ENCODE peak calls at places on chromosome 11, in eight cellular contexts. J is mammary epithelial cell, Y is lung, R is choroid plexus epithelial cell, X is GM12865, V is right lobe of liver, G is WTC11, P is AG09309. C is an unnamed sample.

GRCh38 chr11:747176-748006 is at the start of gene TALDO1:
- DNase-seq in J (peak), Y (peak), R (peak), X (peak), V (peak), G (peak), P (peak), C (peak)

GRCh38 chr11:68372625-68373024 is 60.2 kb downstream of the LRP5 start:
- DNase-seq in J (no peak), Y (no peak), R (no peak), X (no peak), V (peak), G (no peak), P (no peak), C (no peak)

GRCh38 chr11:76601712-76602111 is 68.8 kb downstream of the LRRC32 start:
- DNase-seq in J (no peak), Y (no peak), R (no peak), X (no peak), V (no peak), G (no peak), P (no peak), C (no peak)

GRCh38 chr11:35292290-35292689 is 127.1 kb downstream of the SLC1A2 start:
- DNase-seq in J (no peak), Y (no peak), R (no peak), X (no peak), V (no peak), G (no peak), P (no peak), C (no peak)

GRCh38 chr11:65295571-65296338 is 18.9 kb upstream of the CDC42EP2 start:
- DNase-seq in J (no peak), Y (no peak), R (no peak), X (no peak), V (no peak), G (no peak), P (no peak), C (no peak)

GRCh38 chr11:64306876-64307622 is 1.7 kb downstream of the ESRRA start:
- DNase-seq in J (no peak), Y (peak), R (no peak), X (peak), V (peak), G (no peak), P (no peak), C (peak)

GRCh38 chr11:1825785-1826451 is 8.9 kb upstream of the SYT8 start:
- DNase-seq in J (no peak), Y (no peak), R (no peak), X (no peak), V (no peak), G (no peak), P (no peak), C (no peak)

GRCh38 chr11:1486054-1486825 is at the start of gene MOB2:
- DNase-seq in J (no peak), Y (no peak), R (peak), X (peak), V (peak), G (peak), P (no peak), C (no peak)

GRCh38 chr11:134235399-134235798 is 10.9 kb downstream of the VPS26B start:
- DNase-seq in J (no peak), Y (no peak), R (no peak), X (no peak), V (peak), G (no peak), P (no peak), C (no peak)

GRCh38 chr11:58965246-58965985 is 26.1 kb downstream of the GLYATL1 start:
- DNase-seq in J (peak), Y (no peak), R (no peak), X (no peak), V (no peak), G (no peak), P (peak), C (no peak)

GRCh38 chr11:69588270-69588669 is 52.7 kb upstream of the CCND1 start:
- DNase-seq in J (peak), Y (no peak), R (peak), X (no peak), V (no peak), G (no peak), P (peak), C (peak)
- TF ChIP-seq CTCF in J (peak), Y (no peak), R (peak), X (no peak), V (no peak), G (no peak), P (peak), C (peak)

GRCh38 chr11:92136792-92137191 is 87.8 kb upstream of the FAT3 start:
- DNase-seq in J (no peak), Y (no peak), R (no peak), X (no peak), V (no peak), G (peak), P (no peak), C (no peak)
- TF ChIP-seq CTCF in J (peak), Y (no peak), R (no peak), X (no peak), V (no peak), G (no peak), P (no peak), C (no peak)

GRCh38 chr11:87316491-87316890 is 278.8 kb downstream of the TMEM135 start:
- DNase-seq in J (no peak), Y (no peak), R (no peak), X (no peak), V (no peak), G (no peak), P (no peak), C (no peak)
- TF ChIP-seq CTCF in J (no peak), Y (no peak), R (no peak), X (no peak), V (no peak), G (no peak), P (no peak), C (no peak)

DNA sequence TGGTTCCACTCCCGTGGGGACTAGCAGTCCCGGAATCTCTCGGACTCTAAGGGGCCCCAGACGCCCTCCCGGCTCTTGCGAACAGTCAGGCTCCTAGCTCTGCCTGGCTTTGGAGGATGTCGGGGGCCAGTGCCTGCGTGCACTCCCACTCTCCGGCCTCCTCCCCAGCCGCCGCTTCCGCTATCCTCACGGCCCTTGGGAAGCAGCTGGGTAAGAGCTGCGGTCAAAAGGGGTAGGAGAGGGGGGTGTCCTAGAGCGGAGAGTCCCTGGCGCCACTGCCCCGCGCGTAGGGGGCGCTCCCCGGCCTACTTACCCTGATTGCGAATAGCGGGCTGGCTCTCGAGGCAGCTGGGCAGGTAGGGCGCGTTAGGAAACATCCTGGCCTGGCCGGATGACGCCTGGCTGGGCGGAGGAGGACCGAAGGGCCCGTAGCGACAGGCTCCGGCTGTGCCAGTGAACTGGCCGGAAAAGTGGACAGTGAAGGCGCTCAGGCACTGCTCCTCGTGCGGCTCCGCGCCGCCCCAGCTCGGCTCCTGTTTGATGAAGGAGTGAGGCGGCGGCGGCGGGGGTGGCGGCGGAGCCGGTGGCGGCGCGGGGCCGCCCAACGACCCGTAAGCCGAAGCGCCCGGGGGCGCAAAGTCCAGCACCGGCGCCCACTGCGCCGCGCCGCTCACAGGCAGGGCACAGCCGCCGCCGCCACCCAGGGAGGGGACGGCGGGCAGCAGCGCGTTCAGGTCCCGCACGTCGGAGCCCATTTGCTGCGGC is 770 bp downstream of the WT1 start:
- DNase-seq in J (no peak), Y (no peak), R (no peak), X (no peak), V (no peak), G (peak), P (no peak), C (no peak)
- TF ChIP-seq CTCF in J (no peak), Y (no peak), R (no peak), X (no peak), V (no peak), G (no peak), P (no peak), C (no peak)

DNA sequence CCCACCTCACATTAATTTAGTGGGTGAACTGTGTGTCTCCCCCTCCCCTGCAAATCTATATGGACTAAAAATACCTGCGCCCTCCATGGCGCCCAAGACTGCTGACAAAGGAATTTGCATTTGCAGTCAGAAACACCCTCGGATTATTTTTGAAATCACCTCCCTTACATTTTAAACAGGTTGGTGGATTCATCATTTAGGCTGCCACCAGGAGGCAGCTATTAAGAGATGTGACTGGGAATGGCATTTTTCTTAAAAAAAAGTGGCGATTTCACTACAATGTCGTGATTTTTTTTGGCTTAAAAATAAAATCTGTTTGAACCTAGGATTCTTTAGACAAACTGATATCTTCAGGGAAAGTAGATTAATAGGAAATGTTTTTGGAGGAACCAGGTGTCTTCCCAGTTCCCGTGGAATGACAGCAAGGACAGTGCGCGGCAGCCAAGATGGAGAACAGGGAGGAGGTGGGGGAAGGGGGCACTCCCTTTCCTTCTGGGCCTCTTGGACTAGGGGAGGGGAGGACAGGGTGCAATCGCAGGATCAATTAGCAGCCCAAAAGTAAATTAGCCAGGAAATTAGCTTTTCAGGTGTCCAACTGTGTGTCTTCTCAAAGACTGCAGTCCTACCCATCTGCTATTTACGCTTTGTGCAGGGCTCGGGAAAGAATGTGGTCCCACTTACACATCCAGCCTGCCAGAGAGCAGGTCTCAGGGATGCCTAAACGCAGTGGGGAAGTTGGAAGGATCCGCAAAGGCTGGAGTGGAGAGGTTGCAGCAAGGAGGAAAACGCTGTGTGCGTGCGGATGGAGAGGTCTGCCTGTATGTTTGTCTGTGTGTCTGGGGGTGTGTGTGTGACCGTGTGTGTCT is 496.4 kb downstream of the NTM start:
- DNase-seq in J (no peak), Y (no peak), R (no peak), X (no peak), V (no peak), G (no peak), P (no peak), C (no peak)
- TF ChIP-seq CTCF in J (peak), Y (no peak), R (peak), X (no peak), V (no peak), G (no peak), P (peak), C (peak)

DNA sequence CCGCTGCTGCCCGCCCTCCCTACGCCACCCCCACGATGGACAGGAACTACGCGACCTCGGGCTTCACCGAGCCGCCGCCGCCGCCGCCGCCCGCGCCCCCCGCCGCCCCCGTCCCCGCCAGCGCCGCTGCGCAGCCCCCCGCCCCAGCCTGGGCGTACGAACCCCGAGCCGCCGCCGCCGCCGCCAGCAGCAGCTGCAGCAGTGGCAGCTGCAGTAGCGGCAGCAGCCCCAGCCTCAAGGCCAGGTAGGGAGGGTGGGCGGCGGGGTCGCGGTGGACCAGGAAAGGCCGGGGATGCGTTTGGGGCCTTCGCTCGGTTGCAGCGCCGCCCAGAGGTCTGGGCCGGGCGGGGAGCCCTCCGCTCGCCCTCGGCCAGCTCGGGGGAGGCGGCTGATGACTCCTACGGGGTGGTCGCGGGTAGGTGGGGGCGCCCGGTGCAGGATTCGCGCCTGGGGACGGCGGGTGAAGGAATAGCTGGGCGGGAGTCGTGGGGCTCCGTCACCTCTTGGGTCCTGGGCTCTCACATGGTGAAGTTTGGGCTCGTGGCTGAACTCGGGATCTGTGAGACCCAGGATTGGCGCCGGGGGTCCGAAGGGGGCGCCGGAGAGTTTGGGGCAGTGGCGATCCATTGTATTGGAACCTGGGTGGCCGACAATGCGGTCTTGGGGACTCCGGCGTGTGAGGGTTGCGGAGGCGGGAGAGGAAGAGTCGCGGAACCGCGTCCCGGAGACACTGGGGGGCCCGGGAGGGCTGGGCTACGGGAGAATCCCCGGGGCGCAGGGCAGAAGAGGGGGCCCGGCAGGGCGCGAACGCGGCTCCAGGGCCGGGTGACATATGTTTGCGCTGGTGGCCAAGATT is 708 bp downstream of the QSER1 start:
- DNase-seq in J (peak), Y (peak), R (peak), X (peak), V (peak), G (peak), P (no peak), C (peak)
- TF ChIP-seq CTCF in J (peak), Y (no peak), R (peak), X (peak), V (peak), G (peak), P (peak), C (peak)

GRCh38 chr11:91768783-91769182 is 455.8 kb upstream of the FAT3 start:
- DNase-seq in J (no peak), Y (no peak), R (no peak), X (no peak), V (no peak), G (no peak), P (no peak), C (no peak)

GRCh38 chr11:91778758-91779157 is 445.9 kb upstream of the FAT3 start:
- DNase-seq in J (no peak), Y (no peak), R (no peak), X (no peak), V (no peak), G (no peak), P (no peak), C (no peak)

GRCh38 chr11:91776660-91777059 is 448.0 kb upstream of the FAT3 start:
- DNase-seq in J (no peak), Y (no peak), R (no peak), X (no peak), V (no peak), G (no peak), P (no peak), C (no peak)

GRCh38 chr11:91773090-91773489 is 451.5 kb upstream of the FAT3 start:
- DNase-seq in J (no peak), Y (no peak), R (no peak), X (no peak), V (peak), G (peak), P (peak), C (no peak)
- TF ChIP-seq CTCF in J (no peak), Y (no peak), R (no peak), X (no peak), V (no peak), G (peak), P (no peak), C (no peak)

GRCh38 chr11:60251485-60252207 is 8.7 kb upstream of the MS4A4E start:
- DNase-seq in J (peak), Y (no peak), R (peak), X (peak), V (no peak), G (no peak), P (no peak), C (peak)
- TF ChIP-seq CTCF in J (peak), Y (no peak), R (peak), X (peak), V (peak), G (no peak), P (no peak), C (peak)

C was measured in fibroblast of villous mesenchyme.